ENCODE peak calls at places on chromosome 11, in nine cellular contexts. Q, H, I, E, K, T, B, P and G are unnamed samples.

GRCh38 chr11:66207816-66208215 is 60.6 kb upstream of the RAB1B start:
- DNase-seq in Q (no peak), H (no peak), I (no peak), E (no peak), K (no peak), T (no peak), B (no peak), P (no peak), G (no peak)

GRCh38 chr11:74696932-74697687 is 34.1 kb downstream of the CHRDL2 start:
- DNase-seq in Q (peak; percentile 80), H (peak; percentile 65), I (peak; percentile 93), E (peak; percentile 91), K (peak; percentile 88), T (peak; percentile 60), B (no peak), P (peak; percentile 86), G (peak; percentile 95)

GRCh38 chr11:3121931-3122774 is 43.0 kb downstream of the OSBPL5 start:
- DNase-seq in Q (peak; percentile 27), H (no peak), I (no peak), E (no peak), K (no peak), T (no peak), B (no peak), P (no peak), G (no peak)

GRCh38 chr11:83162377-83162776 is 5.4 kb downstream of the PCF11 start:
- DNase-seq in Q (no peak), H (no peak), I (peak; percentile 33), E (no peak), K (peak; percentile 32), T (no peak), B (no peak), P (peak; percentile 42), G (peak; percentile 50)

GRCh38 chr11:77003954-77004353 is 30.2 kb upstream of the B3GNT6 start:
- DNase-seq in Q (no peak), H (no peak), I (peak; percentile 3), E (no peak), K (peak; percentile 10), T (no peak), B (no peak), P (no peak), G (no peak)

GRCh38 chr11:73095613-73096012 is 46.5 kb downstream of the FCHSD2 start:
- DNase-seq in Q (peak; percentile 69), H (no peak), I (no peak), E (no peak), K (peak; percentile 4), T (no peak), B (no peak), P (no peak), G (peak; percentile 19)

GRCh38 chr11:105389952-105390351 is 219.9 kb upstream of the GRIA4 start:
- DNase-seq in Q (no peak), H (no peak), I (no peak), E (no peak), K (no peak), T (no peak), B (no peak), P (no peak), G (no peak)

GRCh38 chr11:34281256-34281655 is 76.6 kb downstream of the ABTB2 start:
- DNase-seq in Q (peak; percentile 23), H (no peak), I (peak; percentile 78), E (no peak), K (peak; percentile 19), T (no peak), B (no peak), P (peak; percentile 47), G (no peak)

GRCh38 chr11:65390099-65390941 is 3.9 kb downstream of the FRMD8 start:
- DNase-seq in Q (no peak), H (no peak), I (peak; percentile 62), E (no peak), K (no peak), T (no peak), B (no peak), P (peak; percentile 31), G (peak; percentile 30)

DNA sequence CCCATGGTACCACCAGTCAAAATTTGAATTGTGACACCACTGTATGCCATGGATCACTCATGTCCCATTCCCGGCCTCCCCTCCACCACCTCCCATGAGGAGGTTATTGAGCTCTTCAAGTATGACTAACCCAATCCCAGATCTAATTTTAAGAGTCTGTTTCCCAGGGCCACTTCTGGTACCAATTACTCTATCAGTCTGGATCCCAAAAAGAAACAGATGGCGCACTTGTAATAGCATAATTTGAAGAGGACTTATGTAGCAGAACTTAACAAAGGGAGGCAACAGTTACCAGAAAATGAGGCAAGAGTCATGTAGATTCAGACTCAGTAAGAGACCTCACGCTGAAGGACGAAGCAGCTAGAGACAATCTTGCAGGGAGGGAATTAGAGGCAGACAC is 47.0 kb downstream of the DDX6 start:
- DNase-seq in Q (no peak), H (no peak), I (peak; percentile 23), E (no peak), K (no peak), T (peak; percentile 60), B (no peak), P (peak; percentile 57), G (no peak)
- H3K4me3 ChIP-seq in Q (no peak overlapping the region), H (no peak overlapping the region), I (no peak overlapping the region), E (no peak overlapping the region), K (no peak overlapping the region), T (no peak overlapping the region), B (no peak overlapping the region), P (no peak overlapping the region), G (no peak overlapping the region)

DNA sequence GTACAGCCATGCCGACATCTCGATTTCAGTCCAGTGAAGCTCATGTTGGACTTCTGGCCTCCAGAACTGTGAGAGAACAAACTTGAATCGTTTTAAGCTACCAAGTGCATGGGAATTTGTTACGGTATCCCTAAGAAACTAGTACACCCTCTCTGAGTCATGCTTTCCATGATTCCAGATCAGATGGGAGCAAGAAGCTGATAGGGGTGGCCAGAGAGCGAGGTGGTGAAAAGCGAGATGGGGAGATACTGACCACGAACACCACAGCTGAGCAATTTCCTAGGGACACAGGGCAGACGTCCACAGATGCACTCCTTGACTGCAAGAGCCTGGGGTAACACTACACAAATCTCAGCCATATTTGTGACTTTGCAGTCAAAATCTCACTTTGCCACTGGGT is 22.7 kb upstream of the RCN1 start:
- DNase-seq in Q (no peak), H (no peak), I (peak; percentile 43), E (no peak), K (peak; percentile 4), T (no peak), B (no peak), P (no peak), G (peak; percentile 51)
- H3K4me3 ChIP-seq in Q (no peak overlapping the region), H (no peak overlapping the region), I (no peak overlapping the region), E (no peak overlapping the region), K (no peak overlapping the region), T (no peak overlapping the region), B (no peak overlapping the region), P (no peak overlapping the region), G (no peak overlapping the region)

DNA sequence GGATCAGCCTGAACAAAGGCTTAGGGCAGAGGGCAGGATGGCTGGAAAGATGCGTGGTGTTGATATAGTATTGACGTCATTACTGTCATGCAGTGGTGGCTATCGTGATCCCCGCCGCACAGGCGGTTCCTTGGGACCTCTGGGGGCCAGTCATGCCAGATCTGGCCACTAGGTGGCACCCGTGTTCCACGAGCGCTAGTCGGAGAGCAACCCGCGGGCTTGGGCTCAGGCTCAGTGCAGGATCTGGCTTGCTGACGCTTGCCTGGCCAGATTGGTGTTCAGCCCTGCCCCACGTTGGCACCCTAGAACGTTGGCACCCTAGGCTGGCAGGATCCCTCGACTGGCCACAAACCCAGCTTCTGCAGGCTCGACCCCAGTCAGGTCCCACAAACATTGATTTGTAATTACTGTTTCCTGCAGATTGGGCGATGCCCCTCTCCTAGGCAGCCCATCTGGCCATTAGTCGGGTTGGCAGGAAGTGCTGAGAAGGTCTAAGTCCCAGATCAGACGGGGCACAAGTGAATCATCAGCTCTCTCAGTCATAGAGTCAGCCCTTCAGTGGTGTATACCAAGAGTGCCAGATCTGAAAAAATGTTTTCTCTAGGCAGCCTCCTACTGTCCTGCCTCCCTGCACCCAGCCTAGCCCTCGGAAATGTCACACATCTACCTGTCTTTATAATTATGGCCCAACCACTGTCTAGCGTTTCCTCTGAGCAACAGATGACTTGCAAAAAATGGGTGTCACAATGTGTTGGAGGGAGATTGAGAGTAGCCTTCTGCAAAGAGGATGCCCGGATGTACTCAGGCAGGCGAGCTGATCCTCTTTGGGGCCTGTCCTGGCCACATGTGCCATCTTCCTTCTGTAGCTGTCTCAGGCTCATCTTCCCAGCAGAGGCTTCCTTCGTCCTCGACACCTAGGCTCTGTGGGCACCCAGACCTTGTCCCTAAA is 315.3 kb downstream of the TMEM135 start:
- DNase-seq in Q (peak; percentile 77), H (peak; percentile 83), I (peak; percentile 91), E (peak; percentile 32), K (peak; percentile 82), T (peak; percentile 13), B (peak; percentile 67), P (peak; percentile 90), G (peak; percentile 74)
- H3K4me3 ChIP-seq in Q (no peak overlapping the region), H (no peak overlapping the region), I (peak overlapping the region; percentile 61), E (no peak overlapping the region), K (peak overlapping the region; percentile 18), T (no peak overlapping the region), B (no peak overlapping the region), P (no peak overlapping the region), G (no peak overlapping the region)

GRCh38 chr11:93784152-93784934 is at the start of gene MED17:
- DNase-seq in Q (peak; percentile 93), H (peak; percentile 98), I (peak; percentile 98), E (peak; percentile 72), K (peak; percentile 94), T (peak; percentile 63), B (peak; percentile 85), P (peak; percentile 98), G (peak; percentile 95)
- H3K4me3 ChIP-seq in Q (peak within 1 kb of the TSS; percentile 91), H (peak within 1 kb of the TSS; percentile 99), I (peak within 1 kb of the TSS; percentile 94), E (peak within 1 kb of the TSS; percentile 100), K (peak within 1 kb of the TSS; percentile 100), T (peak within 1 kb of the TSS; percentile 89), B (peak within 1 kb of the TSS; percentile 85), P (peak within 1 kb of the TSS; percentile 87), G (peak within 1 kb of the TSS; percentile 96)